ENCODE peak calls at places on chromosomes 13 and 19, in five cellular contexts. L, R, H, W and Z are unnamed samples. For H3K9me3, the result is how much of the 10 kb centered on the place peaks cover.

GRCh38 chr13:95564948-95565347 is 12.4 kb downstream of the CLDN10 start:
- DNase-seq in L (no peak), R (no peak), H (peak), W (no peak), Z (no peak)

GRCh38 chr19:12668937-12669271 is 2.3 kb downstream of the WDR83 start:
- DNase-seq in L (peak), R (peak), H (no peak), W (peak), Z (peak)

GRCh38 chr19:33175886-33176669 is 18.1 kb upstream of the LRP3 start:
- DNase-seq in L (no peak), R (no peak), H (no peak), W (peak), Z (peak)

GRCh38 chr13:50732712-50733111 is 110.8 kb downstream of the DLEU7 start:
- DNase-seq in L (no peak), R (no peak), H (peak), W (no peak), Z (no peak)

GRCh38 chr13:20525144-20525600 is 485 bp downstream of the CRYL1 start:
- DNase-seq in L (peak), R (no peak), H (peak), W (peak), Z (no peak)

GRCh38 chr13:49253310-49253709 is 5.6 kb downstream of the CDADC1 start:
- DNase-seq in L (no peak), R (no peak), H (no peak), W (no peak), Z (no peak)

GRCh38 chr13:110492299-110493160 is 69.0 kb downstream of the RAB20 start:
- DNase-seq in L (no peak), R (no peak), H (no peak), W (no peak), Z (no peak)

GRCh38 chr13:43434185-43434584 is 352.6 kb downstream of the ENOX1 start:
- DNase-seq in L (no peak), R (no peak), H (no peak), W (no peak), Z (no peak)

GRCh38 chr19:29952127-29952526 is 10.1 kb downstream of the URI1 start:
- DNase-seq in L (no peak), R (no peak), H (peak), W (no peak), Z (no peak)

GRCh38 chr13:46314587-46314986 is 72.5 kb downstream of the RUBCNL start:
- DNase-seq in L (no peak), R (no peak), H (no peak), W (no peak), Z (no peak)

GRCh38 chr13:113364371-113364932 is 522 bp upstream of the GRTP1 start:
- DNase-seq in L (no peak), R (no peak), H (no peak), W (peak), Z (peak)

GRCh38 chr13:27270594-27271520 is at the start of gene RASL11A:
- DNase-seq in L (peak), R (peak), H (peak), W (peak), Z (peak)

GRCh38 chr19:16461630-16462051 is 10.1 kb downstream of the EPS15L1 start:
- DNase-seq in L (no peak), R (no peak), H (no peak), W (peak), Z (peak)

GRCh38 chr13:50891206-50891605 is 18.4 kb upstream of the RNASEH2B start:
- DNase-seq in L (no peak), R (no peak), H (no peak), W (no peak), Z (no peak)

GRCh38 chr19:38093154-38093553 is 130.9 kb downstream of the DPF1 start:
- DNase-seq in L (no peak), R (no peak), H (no peak), W (no peak), Z (no peak)

GRCh38 chr13:110015253-110015652 is 228.9 kb upstream of the IRS2 start:
- DNase-seq in L (no peak), R (no peak), H (no peak), W (no peak), Z (no peak)

GRCh38 chr13:98142427-98143156 is at the start of gene FARP1:
- DNase-seq in L (peak), R (peak), H (peak), W (peak), Z (no peak)

GRCh38 chr13:46530084-46530935 is 22.7 kb upstream of the LRCH1 start:
- DNase-seq in L (no peak), R (no peak), H (no peak), W (no peak), Z (no peak)

GRCh38 chr13:54637377-54637776 is 1608.8 kb downstream of the OLFM4 start:
- DNase-seq in L (no peak), R (no peak), H (no peak), W (no peak), Z (no peak)

GRCh38 chr13:98066636-98067035 is 76.3 kb upstream of the FARP1 start:
- DNase-seq in L (no peak), R (no peak), H (no peak), W (no peak), Z (no peak)

GRCh38 chr13:41842029-41842428 is 118.9 kb downstream of the VWA8 start:
- DNase-seq in L (no peak), R (no peak), H (peak), W (no peak), Z (no peak)

GRCh38 chr13:60662595-60662994 is 265.6 kb downstream of the TDRD3 start:
- DNase-seq in L (no peak), R (no peak), H (no peak), W (no peak), Z (no peak)

GRCh38 chr13:60175571-60175970 is 11.8 kb upstream of the DIAPH3 start:
- DNase-seq in L (no peak), R (no peak), H (no peak), W (no peak), Z (no peak)

GRCh38 chr13:102698649-102698980 is 3.8 kb upstream of the METTL21C start:
- DNase-seq in L (no peak), R (no peak), H (no peak), W (no peak), Z (no peak)

GRCh38 chr19:8392017-8392591 is 1.9 kb downstream of the RAB11B start:
- DNase-seq in L (peak), R (no peak), H (peak), W (peak), Z (no peak)

GRCh38 chr19:18419195-18419698 is at the start of gene SSBP4:
- DNase-seq in L (peak), R (peak), H (peak), W (peak), Z (no peak)

GRCh38 chr19:1149259-1150045 is 24.6 kb downstream of the SBNO2 start:
- DNase-seq in L (no peak), R (no peak), H (no peak), W (peak), Z (no peak)

GRCh38 chr19:15223649-15224371 is 8.4 kb downstream of the EPHX3 start:
- DNase-seq in L (no peak), R (no peak), H (no peak), W (no peak), Z (peak)

GRCh38 chr19:17755977-17756670 is 4.8 kb downstream of the FCHO1 start:
- DNase-seq in L (no peak), R (no peak), H (no peak), W (no peak), Z (no peak)

DNA sequence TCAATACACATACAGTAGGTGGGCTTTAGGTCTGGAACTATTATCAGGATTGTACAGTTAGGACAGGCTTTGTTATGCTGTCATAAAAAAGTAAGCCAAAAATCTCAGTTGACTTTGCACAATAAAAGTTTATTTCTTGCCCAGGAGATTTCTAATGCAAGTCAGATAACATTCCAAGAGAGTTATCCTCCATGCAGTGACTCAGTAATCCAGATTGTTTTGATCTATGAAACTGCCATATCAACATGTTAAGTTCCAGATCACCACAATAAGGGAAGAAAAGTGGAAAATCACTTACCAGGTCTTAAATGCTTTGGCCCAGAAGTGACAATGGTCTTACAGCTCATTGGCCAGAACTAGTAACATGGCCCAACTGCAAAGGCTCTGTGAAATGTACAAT is 636.2 kb upstream of the KLF12 start:
- DNase-seq in L (no peak), R (no peak), H (no peak), W (no peak), Z (no peak)
- H3K4me3 ChIP-seq in L (no peak), R (no peak), H (no peak), W (no peak), Z (no peak)

GRCh38 chr13:103876571-103876970 is 810.4 kb upstream of the SLC10A2 start:
- DNase-seq in L (no peak), R (no peak), H (no peak), W (no peak), Z (no peak)
- TF ChIP-seq CTCF in L (no peak), R (no peak), H (no peak), W (no peak), Z (no peak)

GRCh38 chr19:44315883-44316282 is 11.1 kb upstream of the ZNF235 start:
- DNase-seq in L (no peak), R (no peak), H (peak), W (no peak), Z (no peak)
- H3K9me3 ChIP-seq in L (half or more), R (half or more), H (under half), W (half or more), Z (under half)

GRCh38 chr19:57071414-57071813 is 48.4 kb upstream of the USP29 start:
- DNase-seq in L (no peak), R (no peak), H (no peak), W (no peak), Z (no peak)
- H3K4me3 ChIP-seq in L (no peak), R (no peak), H (no peak), W (no peak), Z (no peak)

DNA sequence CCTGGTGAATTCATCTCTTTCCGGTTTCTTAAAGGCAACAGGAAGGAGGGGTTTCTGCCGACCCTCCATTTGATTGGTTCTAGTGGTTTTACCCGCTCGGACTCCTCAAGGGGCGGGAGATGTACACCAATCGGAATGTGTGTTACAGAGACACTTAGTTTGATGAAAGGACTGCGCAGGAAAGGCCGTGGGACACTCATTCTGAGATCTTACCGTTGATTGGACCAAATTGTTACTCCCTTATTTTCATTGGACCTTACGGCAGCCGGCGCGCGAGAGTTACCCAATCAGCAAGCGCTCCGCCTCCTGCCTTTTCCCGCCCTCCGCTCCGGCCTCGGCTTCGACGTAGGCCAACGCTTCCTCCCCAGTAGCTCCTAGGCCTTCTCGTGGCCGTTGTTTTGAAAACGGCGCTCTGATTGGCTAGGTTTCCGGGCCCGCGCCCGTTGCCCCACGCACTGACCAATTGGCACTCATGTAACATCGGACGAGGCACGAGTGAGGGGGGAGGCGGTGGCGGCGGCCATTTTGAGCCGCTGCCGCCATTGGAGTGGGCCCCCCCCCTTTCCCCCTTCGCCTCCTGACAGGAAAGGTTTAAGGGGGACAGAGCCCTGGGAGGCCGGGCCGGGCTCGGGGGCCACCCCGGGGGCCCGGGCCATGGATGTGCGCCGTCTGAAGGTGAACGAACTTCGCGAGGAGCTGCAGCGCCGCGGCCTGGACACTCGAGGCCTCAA is at the start of gene HNRNPUL1:
- DNase-seq in L (peak), R (peak), H (peak), W (peak), Z (peak)
- TF ChIP-seq CTCF in L (peak), R (peak), H (peak), W (peak), Z (no peak)

DNA sequence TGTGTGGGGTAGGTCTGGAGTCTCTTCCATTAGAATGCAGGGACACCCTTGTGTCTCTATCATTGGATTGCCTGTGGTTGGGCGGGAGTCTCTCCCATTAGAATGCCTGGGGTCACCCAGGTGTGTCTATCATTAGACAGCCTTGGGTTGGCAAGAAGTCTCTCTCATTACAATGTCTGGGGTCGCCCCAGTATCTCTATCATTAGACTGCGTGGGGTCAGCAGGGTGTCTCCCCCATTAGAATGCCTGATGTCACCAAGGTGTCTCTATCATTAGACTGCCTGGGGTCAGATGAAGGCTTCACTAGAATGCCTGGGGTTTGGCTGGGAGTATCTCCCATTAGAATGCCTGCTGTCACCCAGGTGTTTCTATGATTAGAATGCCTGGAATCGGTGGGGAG is 1539.0 kb downstream of the UQCRFS1 start:
- DNase-seq in L (no peak), R (no peak), H (no peak), W (no peak), Z (peak)
- H3K9me3 ChIP-seq in L (under half), R (under half), H (under half), W (under half), Z (under half)

DNA sequence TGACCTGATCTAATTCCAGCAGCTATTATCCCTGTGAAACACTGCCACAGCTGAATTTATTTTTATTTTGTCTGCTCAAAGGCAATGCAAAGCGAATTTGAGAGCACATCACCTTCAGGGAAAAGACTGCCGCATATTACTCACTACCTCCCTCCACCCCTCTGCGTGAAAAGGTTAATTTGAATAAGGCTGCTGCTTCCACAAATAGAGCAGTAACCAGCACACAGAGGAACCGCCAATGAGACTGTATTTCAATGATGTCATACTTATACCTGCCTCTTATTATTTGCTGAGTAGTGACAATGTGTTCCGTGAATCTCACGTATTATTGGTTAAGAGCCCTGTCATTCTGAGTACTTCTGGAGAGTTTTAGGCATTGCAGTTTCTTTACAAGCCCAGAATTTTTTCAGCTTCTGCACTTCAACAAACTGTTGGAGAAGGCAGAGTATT is 156.1 kb upstream of the KLF12 start:
- DNase-seq in L (no peak), R (no peak), H (peak), W (no peak), Z (no peak)
- H3K4me3 ChIP-seq in L (no peak), R (peak), H (no peak), W (peak), Z (peak)

GRCh38 chr19:2412449-2412848 is 14.9 kb downstream of the TIMM13 start:
- DNase-seq in L (no peak), R (no peak), H (no peak), W (no peak), Z (no peak)
- TF ChIP-seq CTCF in L (no peak), R (no peak), H (no peak), W (no peak), Z (no peak)

GRCh38 chr19:23366437-23366836 is 28.8 kb downstream of the ZNF91 start:
- DNase-seq in L (no peak), R (no peak), H (no peak), W (no peak), Z (no peak)
- H3K9me3 ChIP-seq in L (half or more), R (half or more), H (under half), W (half or more), Z (under half)